ENCODE peak calls at places on chromosome 21, in four cellular contexts. C is aorta, W is D341Med, J is NCI-H1105. A is an unnamed sample.

GRCh38 chr21:16751705-16752104 is 761.1 kb upstream of the CXADR start:
- DNase-seq in C (no peak), W (no peak), J (no peak), A (no peak)

GRCh38 chr21:15210235-15210678 is 145.5 kb upstream of the NRIP1 start:
- DNase-seq in C (peak), W (no peak), J (no peak), A (no peak)

GRCh38 chr21:44930543-44930981 is 9.3 kb upstream of the SLX9 start:
- DNase-seq in C (peak), W (no peak), J (no peak), A (no peak)

GRCh38 chr21:33578214-33578613 is 10.3 kb downstream of the DONSON start:
- DNase-seq in C (no peak), W (no peak), J (no peak), A (no peak)

GRCh38 chr21:17441370-17441769 is 71.5 kb upstream of the CXADR start:
- DNase-seq in C (no peak), W (no peak), J (peak), A (no peak)

GRCh38 chr21:37915941-37916794 is at the start of gene KCNJ6:
- DNase-seq in C (no peak), W (peak), J (peak), A (no peak)

GRCh38 chr21:25916226-25916625 is 181.5 kb downstream of the GABPA start:
- DNase-seq in C (no peak), W (no peak), J (no peak), A (no peak)

GRCh38 chr21:41280115-41280919 is 36.3 kb upstream of the FAM3B start:
- DNase-seq in C (no peak), W (no peak), J (no peak), A (no peak)

GRCh38 chr21:38839683-38840286 is 34.1 kb downstream of the ETS2 start:
- DNase-seq in C (no peak), W (no peak), J (no peak), A (no peak)

GRCh38 chr21:32807717-32808380 is 36.3 kb upstream of the PAXBP1 start:
- DNase-seq in C (no peak), W (peak), J (no peak), A (no peak)

GRCh38 chr21:16302851-16303282 is 573.1 kb downstream of the USP25 start:
- DNase-seq in C (no peak), W (no peak), J (no peak), A (peak)

GRCh38 chr21:15495965-15496364 is 233.8 kb upstream of the USP25 start:
- DNase-seq in C (no peak), W (no peak), J (no peak), A (no peak)

GRCh38 chr21:41357546-41357945 is 4.3 kb upstream of the MX2 start:
- DNase-seq in C (peak), W (no peak), J (no peak), A (no peak)

GRCh38 chr21:39065912-39066311 is 117.3 kb downstream of the PSMG1 start:
- DNase-seq in C (no peak), W (no peak), J (no peak), A (no peak)

GRCh38 chr21:28069446-28069845 is 923.2 kb downstream of the LTN1 start:
- DNase-seq in C (no peak), W (no peak), J (no peak), A (no peak)

GRCh38 chr21:42190492-42190875 is 28.5 kb upstream of the ABCG1 start:
- DNase-seq in C (no peak), W (no peak), J (no peak), A (peak)

GRCh38 chr21:39153842-39154241 is 29.4 kb downstream of the PSMG1 start:
- DNase-seq in C (no peak), W (no peak), J (no peak), A (no peak)